ENCODE peak calls at places on chromosomes 12 and 14, in eight cellular contexts. S, T, Y, K, X, L, R and U are unnamed samples.

GRCh38 chr14:63875311-63875710 is 22.5 kb downstream of the SYNE2 start:
- DNase-seq in K (no peak), R (no peak), S (peak; percentile 97), X (no peak), T (peak; percentile 18), Y (no peak), L (no peak), U (no peak)

GRCh38 chr14:90421001-90421580 is 24.3 kb downstream of the CALM1 start:
- DNase-seq in S (no peak), R (no peak), K (no peak), T (no peak), L (no peak), Y (no peak), X (no peak), U (no peak)

GRCh38 chr14:66939409-66939808 is 249.8 kb upstream of the GARIN2 start:
- DNase-seq in T (no peak), Y (no peak), X (no peak), S (no peak), K (no peak), L (no peak), R (no peak), U (no peak)

GRCh38 chr12:6341439-6342139 is at the start of gene TNFRSF1A:
- DNase-seq in S (peak; percentile 92), R (no peak), L (peak; percentile 45), T (peak; percentile 83), K (no peak), Y (no peak), X (no peak), U (peak; percentile 72)

GRCh38 chr12:53380797-53381738 is 1.1 kb downstream of the SP1 start:
- DNase-seq in Y (no peak), R (no peak), X (peak; percentile 41), T (peak; percentile 55), K (no peak), S (peak; percentile 61), L (no peak), U (no peak)

GRCh38 chr14:69792887-69793421 is 4.1 kb downstream of the SLC10A1 start:
- DNase-seq in S (no peak), Y (no peak), L (no peak), X (no peak), K (no peak), R (no peak), T (no peak), U (no peak)

GRCh38 chr12:109968032-109968420 is 28.1 kb downstream of the GIT2 start:
- DNase-seq in R (no peak), T (no peak), S (no peak), L (no peak), X (no peak), Y (no peak), K (no peak), U (peak; percentile 20)

GRCh38 chr12:2652401-2653081 is 142.2 kb upstream of the FKBP4 start:
- DNase-seq in R (no peak), L (no peak), X (no peak), K (no peak), T (no peak), S (no peak), Y (no peak), U (no peak)

GRCh38 chr14:33707751-33708150 is 243.1 kb downstream of the EGLN3 start:
- DNase-seq in Y (no peak), L (no peak), S (no peak), X (no peak), T (no peak), K (no peak), R (no peak), U (no peak)

GRCh38 chr12:6620137-6620884 is 13.1 kb upstream of the CHD4 start:
- DNase-seq in X (peak; percentile 75), S (peak; percentile 71), Y (peak; percentile 24), K (no peak), T (peak; percentile 44), R (peak; percentile 53), L (no peak), U (no peak)